ENCODE peak calls at places on chromosome 4, in ten cellular contexts. X, H, G, I, B, T, K, A, F and Q are unnamed samples. For H3K36me3 and H3K4me1, the result is how much of the 10 kb centered on the place peaks cover.

GRCh38 chr4:113407409-113407808 is 354.1 kb downstream of the CAMK2D start:
- DNase-seq in F (no peak), X (no peak), T (no peak), K (no peak), G (no peak), A (no peak), B (no peak), H (no peak), I (peak), Q (no peak)

GRCh38 chr4:155772459-155773195 is 13.8 kb downstream of the GUCY1B1 start:
- DNase-seq in G (no peak), H (no peak), X (no peak), T (no peak), F (no peak), B (no peak), K (no peak), I (no peak), A (no peak), Q (no peak)

GRCh38 chr4:8037150-8037769 is 97.6 kb upstream of the AFAP1 start:
- DNase-seq in H (no peak), I (no peak), F (no peak), K (no peak), X (peak), A (no peak), G (no peak), T (no peak), B (no peak), Q (no peak)

GRCh38 chr4:48858130-48858529 is 27.2 kb downstream of the OCIAD1 start:
- DNase-seq in B (no peak), K (no peak), T (peak), A (no peak), H (no peak), X (no peak), I (no peak), G (no peak), F (no peak), Q (no peak)

GRCh38 chr4:39353478-39354177 is 12.5 kb downstream of the RFC1 start:
- DNase-seq in T (peak), A (no peak), B (no peak), I (no peak), F (no peak), K (no peak), X (no peak), H (no peak), G (no peak), Q (no peak)

GRCh38 chr4:159983080-159983479 is 880.2 kb downstream of the RAPGEF2 start:
- DNase-seq in A (no peak), F (no peak), I (no peak), X (no peak), B (no peak), H (no peak), K (no peak), G (no peak), T (peak), Q (no peak)

GRCh38 chr4:73053076-73053475 is 16.4 kb downstream of the COX18 start:
- DNase-seq in A (no peak), K (no peak), H (no peak), X (no peak), G (no peak), B (no peak), F (no peak), I (no peak), T (peak), Q (no peak)

GRCh38 chr4:127555106-127555505 is 77.7 kb upstream of the INTU start:
- DNase-seq in A (no peak), K (no peak), G (no peak), B (no peak), X (no peak), H (no peak), I (no peak), T (no peak), F (no peak), Q (no peak)

GRCh38 chr4:7803992-7804758 is 135.5 kb downstream of the AFAP1 start:
- DNase-seq in K (peak), X (peak), A (peak), G (peak), T (peak), B (peak), H (peak), F (peak), I (peak), Q (peak)

GRCh38 chr4:67593741-67594175 is 35.2 kb downstream of the STAP1 start:
- DNase-seq in X (no peak), I (no peak), A (no peak), G (no peak), F (no peak), B (no peak), T (peak), H (no peak), K (no peak), Q (no peak)

GRCh38 chr4:14700544-14700943 is 301.7 kb upstream of the CPEB2 start:
- DNase-seq in A (no peak), T (no peak), X (no peak), F (no peak), K (no peak), G (no peak), I (no peak), H (no peak), B (no peak), Q (no peak)

GRCh38 chr4:168694669-168695068 is 197.8 kb downstream of the PALLD start:
- DNase-seq in K (no peak), H (no peak), G (no peak), X (no peak), F (no peak), T (peak), B (no peak), I (no peak), A (no peak), Q (no peak)

GRCh38 chr4:151304755-151305154 is 20.6 kb downstream of the SH3D19 start:
- DNase-seq in B (no peak), X (no peak), K (no peak), H (no peak), A (no peak), T (no peak), G (no peak), F (no peak), I (peak), Q (no peak)

GRCh38 chr4:67327245-67327860 is 217.9 kb downstream of the CENPC start:
- DNase-seq in A (peak), G (no peak), T (peak), F (peak), B (peak), K (no peak), H (no peak), X (no peak), I (peak), Q (no peak)

GRCh38 chr4:159071969-159072765 is 30.7 kb upstream of the RAPGEF2 start:
- DNase-seq in X (no peak), A (no peak), G (no peak), I (no peak), K (no peak), H (no peak), B (no peak), T (peak), F (no peak), Q (no peak)

GRCh38 chr4:13657016-13657415 is 29.5 kb upstream of the BOD1L1 start:
- DNase-seq in H (no peak), F (no peak), T (no peak), X (no peak), B (no peak), A (no peak), K (no peak), I (no peak), G (no peak), Q (no peak)

GRCh38 chr4:13970349-13970748 is 342.8 kb upstream of the BOD1L1 start:
- DNase-seq in F (no peak), H (no peak), A (no peak), G (no peak), T (peak), K (no peak), X (no peak), I (no peak), B (no peak), Q (no peak)

GRCh38 chr4:165448700-165449099 is 69.9 kb downstream of the CPE start:
- DNase-seq in H (no peak), K (no peak), A (no peak), G (no peak), F (no peak), T (no peak), I (no peak), B (no peak), X (no peak), Q (no peak)

GRCh38 chr4:128553665-128554515 is 255.6 kb upstream of the JADE1 start:
- DNase-seq in I (no peak), B (no peak), T (peak), K (no peak), H (no peak), G (no peak), F (no peak), X (no peak), A (no peak), Q (no peak)

GRCh38 chr4:166527500-166527899 is 654.5 kb downstream of the TLL1 start:
- DNase-seq in F (no peak), T (peak), I (peak), X (no peak), G (no peak), B (no peak), H (no peak), K (no peak), A (no peak), Q (no peak)

GRCh38 chr4:92163348-92163747 is 140.4 kb upstream of the GRID2 start:
- DNase-seq in A (no peak), K (no peak), H (no peak), X (no peak), B (no peak), I (no peak), G (no peak), T (no peak), F (no peak), Q (no peak)

DNA sequence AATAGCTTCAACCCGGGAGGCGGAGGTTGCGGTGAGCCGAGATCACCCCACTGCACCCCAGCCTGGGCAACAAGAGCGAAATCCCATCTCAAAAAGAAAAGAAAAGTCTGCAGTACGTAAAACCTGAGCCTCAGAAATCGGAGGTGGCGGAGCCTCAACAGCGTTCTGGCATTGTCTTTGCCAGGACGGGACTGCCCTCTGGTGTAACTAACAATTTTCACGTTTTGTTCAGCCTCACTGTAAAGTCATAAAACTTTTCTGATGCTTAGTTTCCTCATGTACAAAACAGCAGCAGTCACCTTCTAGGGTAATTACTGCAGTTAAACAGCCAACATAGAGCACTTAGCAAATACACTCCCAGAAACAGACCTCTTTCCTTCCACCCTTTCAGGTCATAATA is 121.7 kb downstream of the RBM47 start:
- DNase-seq in F (no peak), G (no peak), B (peak), A (no peak), H (no peak), T (no peak), I (no peak), X (no peak), K (no peak), Q (peak)
- TF ChIP-seq CTCF in F (peak), G (no peak), B (peak), A (no peak), H (no peak), T (peak), I (peak), X (no peak), K (no peak), Q (no peak)

GRCh38 chr4:76750716-76751115 is 147.2 kb downstream of the SOWAHB start:
- DNase-seq in X (no peak), G (no peak), F (no peak), K (no peak), B (no peak), A (no peak), T (peak), I (no peak), H (no peak), Q (no peak)
- H3K36me3 ChIP-seq in X (under half), G (under half), F (under half), K (under half), B (under half), A (under half), T (under half), I (half or more), H (under half), Q (under half)

DNA sequence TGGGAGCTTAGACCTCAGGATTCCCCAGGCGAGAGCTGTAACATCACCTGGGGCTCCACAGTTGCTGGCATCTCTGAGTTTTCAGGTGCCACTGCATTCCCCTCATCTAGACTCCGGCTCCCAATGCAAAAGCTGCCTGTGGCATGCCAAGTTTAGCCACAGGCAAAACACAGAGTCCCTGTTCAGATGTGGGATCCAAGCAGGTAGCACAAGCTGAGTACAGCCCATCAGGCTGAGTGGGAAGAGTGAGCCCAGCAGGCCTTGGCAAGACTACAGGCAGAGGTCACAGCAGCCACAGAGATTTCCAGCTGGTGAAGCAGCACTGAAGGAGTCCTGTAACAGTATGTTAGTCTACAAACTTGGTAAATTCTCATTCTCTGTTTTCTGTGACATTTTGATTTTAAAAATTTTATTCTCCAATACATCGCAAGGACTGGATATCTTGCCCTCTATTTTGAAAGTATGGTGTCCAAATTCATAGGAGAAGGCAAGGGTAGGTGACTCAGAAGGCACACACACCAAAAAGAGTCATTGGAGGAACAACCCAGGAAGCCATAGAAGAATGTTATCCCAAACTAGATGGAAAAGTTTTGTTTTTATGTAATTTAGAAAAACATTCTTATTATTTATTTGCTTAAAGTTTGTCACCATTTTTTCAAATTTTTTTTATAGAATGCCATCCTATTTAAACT is 13.6 kb upstream of the CXCL2 start:
- DNase-seq in T (peak), G (no peak), I (no peak), K (no peak), F (no peak), H (no peak), X (no peak), A (no peak), B (no peak), Q (no peak)
- H3K4me1 ChIP-seq in T (under half), G (under half), I (under half), K (half or more), F (under half), H (half or more), X (under half), A (under half), B (under half), Q (under half)

GRCh38 chr4:27568952-27569319 is 708.3 kb downstream of the STIM2 start:
- DNase-seq in H (no peak), I (no peak), F (no peak), G (no peak), K (no peak), A (no peak), T (no peak), X (no peak), B (no peak), Q (no peak)

GRCh38 chr4:27574743-27575142 is 714.1 kb downstream of the STIM2 start:
- DNase-seq in X (no peak), B (no peak), F (no peak), I (no peak), T (no peak), H (no peak), K (no peak), G (no peak), A (no peak), Q (no peak)
- TF ChIP-seq CTCF in X (no peak), B (no peak), F (no peak), I (no peak), T (no peak), H (no peak), K (no peak), G (no peak), A (no peak), Q (no peak)

DNA sequence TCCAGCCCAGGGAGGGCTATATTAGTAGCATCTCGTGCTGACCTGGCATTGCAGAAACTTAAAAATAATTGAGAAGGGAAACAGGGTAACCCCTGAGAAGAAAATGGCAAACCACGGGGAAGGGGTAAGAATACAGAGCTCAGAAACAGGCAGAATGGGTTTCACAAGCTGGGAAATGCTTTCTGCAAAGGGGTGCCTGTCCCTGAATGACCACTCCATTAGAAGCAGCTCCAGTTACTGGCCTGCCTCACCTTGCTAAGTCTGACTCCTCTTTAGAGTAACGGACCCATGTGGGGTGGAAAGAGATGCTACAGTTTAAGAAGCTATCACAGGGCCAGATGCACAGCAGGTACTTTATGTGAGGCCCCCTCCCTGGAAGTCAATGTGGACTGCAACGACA is 2.5 kb downstream of the WDR1 start:
- DNase-seq in B (no peak), T (no peak), F (no peak), I (no peak), G (no peak), A (no peak), K (no peak), H (no peak), X (no peak), Q (no peak)
- H3K36me3 ChIP-seq in B (under half), T (under half), F (under half), I (half or more), G (under half), A (half or more), K (half or more), H (under half), X (under half), Q (under half)